ENCODE peak calls at places on chromosome 9, in eight cellular contexts. E is RCC 7860; S is stimulated activated CD4-positive, alpha-beta T cell treated with anti-CD3 and anti-CD28 coated beads, Interleukin-15, amount 100 ng/mL, for 24 hours; D is epithelial cell of esophagus; J is SW480; O is GM23338; I is T-helper 2 cell; V is epithelial cell of prostate. P is an unnamed sample.

GRCh38 chr9:68739631-68740174 is 34.7 kb downstream of the PIP5K1B start:
- DNase-seq in S (no peak), J (no peak), I (no peak), O (no peak), V (no peak), E (no peak), D (no peak), P (no peak)

GRCh38 chr9:93194584-93194983 is 10.6 kb downstream of the WNK2 start:
- DNase-seq in V (no peak), E (no peak), S (no peak), J (no peak), I (no peak), D (no peak), O (no peak), P (no peak)

GRCh38 chr9:76987594-76988200 is 31.8 kb upstream of the FOXB2 start:
- DNase-seq in S (peak), E (peak), I (no peak), O (peak), D (peak), J (peak), V (no peak), P (no peak)

GRCh38 chr9:7150153-7150890 is 392.5 kb downstream of the KDM4C start:
- DNase-seq in I (no peak), S (no peak), E (no peak), J (peak), D (no peak), V (no peak), O (no peak), P (no peak)

GRCh38 chr9:97600531-97601227 is 32.5 kb downstream of the TSTD2 start:
- DNase-seq in D (no peak), I (no peak), E (no peak), S (no peak), J (no peak), V (no peak), O (no peak), P (no peak)

GRCh38 chr9:113574381-113575262 is 111.1 kb downstream of the RGS3 start:
- DNase-seq in S (no peak), D (peak), I (no peak), J (no peak), V (peak), O (no peak), E (no peak), P (no peak)

GRCh38 chr9:24832307-24832706 is 286.6 kb upstream of the IZUMO3 start:
- DNase-seq in I (no peak), O (peak), J (peak), E (no peak), S (no peak), D (peak), V (no peak), P (no peak)

GRCh38 chr9:86604741-86605140 is 250.5 kb upstream of the TUT7 start:
- DNase-seq in V (no peak), I (no peak), O (no peak), D (no peak), S (no peak), J (no peak), E (no peak), P (no peak)

GRCh38 chr9:86246752-86247161 is 12.7 kb downstream of the C9orf153 start:
- DNase-seq in S (no peak), D (no peak), I (no peak), O (peak), J (peak), E (no peak), V (no peak), P (no peak)

GRCh38 chr9:97470076-97470475 is 31.4 kb upstream of the TMOD1 start:
- DNase-seq in V (no peak), S (no peak), D (peak), J (peak), E (no peak), O (peak), I (no peak), P (no peak)

GRCh38 chr9:10366171-10366779 is 246.5 kb downstream of the PTPRD start:
- DNase-seq in E (peak), J (peak), O (peak), D (peak), S (no peak), I (no peak), V (peak), P (no peak)

GRCh38 chr9:112559629-112560413 is 73.2 kb downstream of the KIAA1958 start:
- DNase-seq in E (no peak), O (no peak), S (no peak), J (no peak), D (no peak), I (no peak), V (no peak), P (no peak)

P was measured in effector CD4-positive, alpha-beta T cell.